ENCODE peak calls at places on chromosome 20, in eight cellular contexts. One of them, this sample, is unnamed.
A peak's percentile ranks its signal among the peaks of the same experiment; 100 is the strongest.

GRCh38 chr20:37945034-37945660 is 42.2 kb downstream of the VSTM2L start:
- DNase-seq in stomach: peak; percentile 24
- DNase-seq in PC-3: no peak
- DNase-seq in endodermal cell: peak; percentile 43
- DNase-seq in lung: no peak
- DNase-seq in endothelial cell of umbilical vein: no peak
- DNase-seq in CD8-positive, alpha-beta memory T cell: no peak
- DNase-seq in sigmoid colon: no peak
- DNase-seq in this sample: no peak

GRCh38 chr20:25321262-25321831 is 69.3 kb downstream of the ABHD12 start:
- DNase-seq in stomach: no peak
- DNase-seq in PC-3: no peak
- DNase-seq in endodermal cell: peak; percentile 29
- DNase-seq in lung: no peak
- DNase-seq in endothelial cell of umbilical vein: no peak
- DNase-seq in CD8-positive, alpha-beta memory T cell: no peak
- DNase-seq in sigmoid colon: peak; percentile 44
- DNase-seq in this sample: peak; percentile 15

GRCh38 chr20:44370639-44371218 is 15.2 kb downstream of the HNF4A start:
- DNase-seq in stomach: peak; percentile 69
- DNase-seq in PC-3: peak; percentile 41
- DNase-seq in endodermal cell: peak; percentile 84
- DNase-seq in lung: no peak
- DNase-seq in endothelial cell of umbilical vein: no peak
- DNase-seq in CD8-positive, alpha-beta memory T cell: no peak
- DNase-seq in sigmoid colon: no peak
- DNase-seq in this sample: no peak

GRCh38 chr20:63354636-63355385 is 6.3 kb downstream of the CHRNA4 start:
- DNase-seq in stomach: no peak
- DNase-seq in PC-3: no peak
- DNase-seq in endodermal cell: no peak
- DNase-seq in lung: no peak
- DNase-seq in endothelial cell of umbilical vein: no peak
- DNase-seq in CD8-positive, alpha-beta memory T cell: no peak
- DNase-seq in sigmoid colon: no peak
- DNase-seq in this sample: no peak

GRCh38 chr20:4813076-4813838 is 91.5 kb downstream of the PRND start:
- DNase-seq in stomach: no peak
- DNase-seq in PC-3: no peak
- DNase-seq in endodermal cell: no peak
- DNase-seq in lung: no peak
- DNase-seq in endothelial cell of umbilical vein: peak; percentile 40
- DNase-seq in CD8-positive, alpha-beta memory T cell: peak; percentile 12
- DNase-seq in sigmoid colon: peak; percentile 68
- DNase-seq in this sample: no peak

GRCh38 chr20:11159728-11160127 is 485.9 kb upstream of the JAG1 start:
- DNase-seq in stomach: no peak
- DNase-seq in PC-3: no peak
- DNase-seq in endodermal cell: no peak
- DNase-seq in lung: no peak
- DNase-seq in endothelial cell of umbilical vein: peak; percentile 72
- DNase-seq in CD8-positive, alpha-beta memory T cell: no peak
- DNase-seq in sigmoid colon: peak; percentile 64
- DNase-seq in this sample: peak; percentile 40

GRCh38 chr20:36050436-36051317 is 82.3 kb downstream of the CNBD2 start:
- DNase-seq in stomach: peak; percentile 93
- DNase-seq in PC-3: peak; percentile 87
- DNase-seq in endodermal cell: peak; percentile 92
- DNase-seq in lung: peak; percentile 95
- DNase-seq in endothelial cell of umbilical vein: peak; percentile 74
- DNase-seq in CD8-positive, alpha-beta memory T cell: peak; percentile 85
- DNase-seq in sigmoid colon: peak; percentile 96
- DNase-seq in this sample: peak; percentile 89

GRCh38 chr20:46954490-46955038 is 59.9 kb downstream of the EYA2 start:
- DNase-seq in stomach: no peak
- DNase-seq in PC-3: peak; percentile 86
- DNase-seq in endodermal cell: no peak
- DNase-seq in lung: no peak
- DNase-seq in endothelial cell of umbilical vein: no peak
- DNase-seq in CD8-positive, alpha-beta memory T cell: no peak
- DNase-seq in sigmoid colon: peak; percentile 32
- DNase-seq in this sample: peak; percentile 90

GRCh38 chr20:39661833-39662232 is 699.7 kb downstream of the DHX35 start:
- DNase-seq in stomach: no peak
- DNase-seq in PC-3: no peak
- DNase-seq in endodermal cell: no peak
- DNase-seq in lung: no peak
- DNase-seq in endothelial cell of umbilical vein: peak; percentile 7
- DNase-seq in CD8-positive, alpha-beta memory T cell: no peak
- DNase-seq in sigmoid colon: no peak
- DNase-seq in this sample: peak; percentile 66

DNA sequence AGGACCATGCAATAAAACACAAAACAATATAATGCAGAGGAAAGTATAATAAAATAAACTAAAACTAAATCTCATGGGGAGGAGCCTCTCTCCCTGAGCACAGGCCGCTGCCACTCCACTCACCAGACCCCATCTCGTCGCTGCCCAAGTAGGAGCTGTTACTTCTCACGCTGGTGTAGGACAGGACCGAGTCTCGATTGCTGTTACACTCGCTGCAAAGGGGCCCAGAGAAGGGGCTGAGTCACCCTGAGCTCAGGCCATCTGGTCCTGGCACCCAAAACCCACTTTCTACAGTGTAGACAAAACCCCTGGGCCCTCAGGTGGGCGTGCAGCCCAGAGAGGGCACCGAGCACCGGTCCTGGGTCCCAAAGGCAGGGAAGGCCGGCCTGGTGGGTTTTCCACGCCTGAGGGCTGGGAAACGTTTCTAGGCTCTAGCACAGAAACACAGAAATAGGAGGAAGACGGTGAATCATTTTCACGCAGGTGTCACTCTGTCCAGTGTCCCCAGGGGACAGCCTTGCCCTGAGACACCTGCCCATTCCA is 183.4 kb downstream of the PREX1 start:
- DNase-seq in stomach: no peak
- DNase-seq in PC-3: no peak
- DNase-seq in endodermal cell: no peak
- DNase-seq in lung: no peak
- DNase-seq in endothelial cell of umbilical vein: no peak
- DNase-seq in CD8-positive, alpha-beta memory T cell: no peak
- DNase-seq in sigmoid colon: no peak
- DNase-seq in this sample: no peak
- H3K36me3 ChIP-seq in stomach: peaks cover 22% of the 10 kb centered on the region
- H3K36me3 ChIP-seq in PC-3: no peaks in the 10 kb centered on the region
- H3K36me3 ChIP-seq in endodermal cell: peaks cover 75% of the 10 kb centered on the region
- H3K36me3 ChIP-seq in lung: peaks cover 48% of the 10 kb centered on the region
- H3K36me3 ChIP-seq in endothelial cell of umbilical vein: peaks cover 23% of the 10 kb centered on the region
- H3K36me3 ChIP-seq in CD8-positive, alpha-beta memory T cell: peaks cover 29% of the 10 kb centered on the region
- H3K36me3 ChIP-seq in sigmoid colon: peaks cover 17% of the 10 kb centered on the region
- H3K36me3 ChIP-seq in this sample: no peaks in the 10 kb centered on the region

GRCh38 chr20:49247792-49248191 is 28.6 kb downstream of the DDX27 start:
- DNase-seq in stomach: no peak
- DNase-seq in PC-3: no peak
- DNase-seq in endodermal cell: no peak
- DNase-seq in lung: no peak
- DNase-seq in endothelial cell of umbilical vein: peak; percentile 80
- DNase-seq in CD8-positive, alpha-beta memory T cell: no peak
- DNase-seq in sigmoid colon: no peak
- DNase-seq in this sample: no peak
- H3K36me3 ChIP-seq in stomach: peaks cover 70% of the 10 kb centered on the region
- H3K36me3 ChIP-seq in PC-3: peaks cover 75% of the 10 kb centered on the region
- H3K36me3 ChIP-seq in endodermal cell: peaks cover 96% of the 10 kb centered on the region
- H3K36me3 ChIP-seq in lung: peaks cover 61% of the 10 kb centered on the region
- H3K36me3 ChIP-seq in endothelial cell of umbilical vein: peaks cover 29% of the 10 kb centered on the region
- H3K36me3 ChIP-seq in CD8-positive, alpha-beta memory T cell: peaks cover 56% of the 10 kb centered on the region
- H3K36me3 ChIP-seq in sigmoid colon: peaks cover 100% of the 10 kb centered on the region
- H3K36me3 ChIP-seq in this sample: peaks cover 50% of the 10 kb centered on the region

GRCh38 chr20:32152421-32153155 is 43.1 kb downstream of the TM9SF4 start:
- DNase-seq in stomach: no peak
- DNase-seq in PC-3: no peak
- DNase-seq in endodermal cell: peak; percentile 58
- DNase-seq in lung: no peak
- DNase-seq in endothelial cell of umbilical vein: peak; percentile 52
- DNase-seq in CD8-positive, alpha-beta memory T cell: no peak
- DNase-seq in sigmoid colon: peak; percentile 37
- DNase-seq in this sample: no peak
- H3K36me3 ChIP-seq in stomach: peaks cover 39% of the 10 kb centered on the region
- H3K36me3 ChIP-seq in PC-3: peaks cover 30% of the 10 kb centered on the region
- H3K36me3 ChIP-seq in endodermal cell: peaks cover 62% of the 10 kb centered on the region
- H3K36me3 ChIP-seq in lung: peaks cover 33% of the 10 kb centered on the region
- H3K36me3 ChIP-seq in endothelial cell of umbilical vein: peaks cover 2% of the 10 kb centered on the region
- H3K36me3 ChIP-seq in CD8-positive, alpha-beta memory T cell: peaks cover 30% of the 10 kb centered on the region
- H3K36me3 ChIP-seq in sigmoid colon: peaks cover 82% of the 10 kb centered on the region
- H3K36me3 ChIP-seq in this sample: peaks cover 27% of the 10 kb centered on the region

DNA sequence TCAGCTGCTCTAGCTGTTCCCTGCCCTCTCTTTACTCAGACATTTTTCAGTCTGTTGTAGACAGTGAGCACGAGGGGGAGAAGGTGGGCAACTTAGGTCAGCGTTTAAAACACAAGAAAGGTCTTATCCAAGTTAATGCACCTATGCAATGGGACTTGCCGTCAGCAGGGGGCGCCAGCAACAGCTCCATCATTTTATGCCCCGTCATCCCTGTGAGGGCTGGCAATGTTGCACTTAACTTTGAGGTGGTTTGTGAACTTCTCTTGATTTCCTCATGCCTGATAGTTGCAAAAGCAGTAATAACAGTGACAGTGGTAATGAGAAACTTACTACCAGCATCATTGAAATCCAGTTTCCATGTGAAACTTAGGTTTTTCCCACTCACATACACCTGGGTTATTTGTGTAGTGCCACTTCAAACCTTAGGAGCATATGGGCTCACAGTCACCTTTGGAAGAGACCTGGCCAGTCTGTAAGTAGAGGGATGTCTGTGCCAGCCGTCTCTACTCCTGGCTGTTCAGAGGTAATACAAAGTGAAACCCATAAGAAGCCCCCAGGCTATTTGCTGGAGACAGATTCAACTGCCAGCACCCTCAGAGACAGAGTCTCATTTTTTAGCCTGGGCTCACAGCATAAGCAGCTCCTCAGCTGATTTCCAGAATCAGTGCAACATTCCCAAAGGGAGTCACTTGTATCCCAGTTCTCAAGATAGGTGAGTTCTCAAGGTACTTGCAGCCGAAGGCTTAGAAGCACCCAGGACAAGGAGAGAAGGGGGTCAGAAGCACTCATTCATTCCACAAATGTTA is 44.8 kb upstream of the ID1 start:
- DNase-seq in stomach: peak; percentile 73
- DNase-seq in PC-3: peak; percentile 69
- DNase-seq in endodermal cell: peak; percentile 91
- DNase-seq in lung: peak; percentile 78
- DNase-seq in endothelial cell of umbilical vein: peak; percentile 79
- DNase-seq in CD8-positive, alpha-beta memory T cell: peak; percentile 72
- DNase-seq in sigmoid colon: peak; percentile 81
- DNase-seq in this sample: peak; percentile 95
- H3K36me3 ChIP-seq in stomach: peaks cover 29% of the 10 kb centered on the region
- H3K36me3 ChIP-seq in PC-3: peaks cover 41% of the 10 kb centered on the region
- H3K36me3 ChIP-seq in endodermal cell: peaks cover 59% of the 10 kb centered on the region
- H3K36me3 ChIP-seq in lung: peaks cover 33% of the 10 kb centered on the region
- H3K36me3 ChIP-seq in endothelial cell of umbilical vein: peaks cover 11% of the 10 kb centered on the region
- H3K36me3 ChIP-seq in CD8-positive, alpha-beta memory T cell: peaks cover 31% of the 10 kb centered on the region
- H3K36me3 ChIP-seq in sigmoid colon: peaks cover 68% of the 10 kb centered on the region
- H3K36me3 ChIP-seq in this sample: peaks cover 25% of the 10 kb centered on the region

GRCh38 chr20:3192226-3193015 is 12.1 kb downstream of the DDRGK1 start:
- DNase-seq in stomach: no peak
- DNase-seq in PC-3: no peak
- DNase-seq in endodermal cell: no peak
- DNase-seq in lung: no peak
- DNase-seq in endothelial cell of umbilical vein: no peak
- DNase-seq in CD8-positive, alpha-beta memory T cell: no peak
- DNase-seq in sigmoid colon: no peak
- DNase-seq in this sample: no peak
- H3K36me3 ChIP-seq in stomach: peaks cover 59% of the 10 kb centered on the region
- H3K36me3 ChIP-seq in PC-3: peaks cover 58% of the 10 kb centered on the region
- H3K36me3 ChIP-seq in endodermal cell: peaks cover 67% of the 10 kb centered on the region
- H3K36me3 ChIP-seq in lung: peaks cover 57% of the 10 kb centered on the region
- H3K36me3 ChIP-seq in endothelial cell of umbilical vein: peaks cover 17% of the 10 kb centered on the region
- H3K36me3 ChIP-seq in CD8-positive, alpha-beta memory T cell: peaks cover 27% of the 10 kb centered on the region
- H3K36me3 ChIP-seq in sigmoid colon: peaks cover 82% of the 10 kb centered on the region
- H3K36me3 ChIP-seq in this sample: peaks cover 7% of the 10 kb centered on the region

GRCh38 chr20:59753836-59754235 is 149.5 kb downstream of the PHACTR3 start:
- DNase-seq in stomach: no peak
- DNase-seq in PC-3: no peak
- DNase-seq in endodermal cell: no peak
- DNase-seq in lung: no peak
- DNase-seq in endothelial cell of umbilical vein: no peak
- DNase-seq in CD8-positive, alpha-beta memory T cell: no peak
- DNase-seq in sigmoid colon: no peak
- DNase-seq in this sample: no peak

GRCh38 chr20:59754551-59754950 is 150.2 kb downstream of the PHACTR3 start:
- DNase-seq in stomach: no peak
- DNase-seq in PC-3: no peak
- DNase-seq in endodermal cell: no peak
- DNase-seq in lung: no peak
- DNase-seq in endothelial cell of umbilical vein: no peak
- DNase-seq in CD8-positive, alpha-beta memory T cell: no peak
- DNase-seq in sigmoid colon: no peak
- DNase-seq in this sample: no peak

GRCh38 chr20:59751075-59751711 is 146.9 kb downstream of the PHACTR3 start:
- DNase-seq in stomach: peak; percentile 60
- DNase-seq in PC-3: peak; percentile 73
- DNase-seq in endodermal cell: peak; percentile 95
- DNase-seq in lung: peak; percentile 58
- DNase-seq in endothelial cell of umbilical vein: no peak
- DNase-seq in CD8-positive, alpha-beta memory T cell: no peak
- DNase-seq in sigmoid colon: peak; percentile 77
- DNase-seq in this sample: peak; percentile 87

GRCh38 chr20:59752101-59752586 is 147.8 kb downstream of the PHACTR3 start:
- DNase-seq in stomach: no peak
- DNase-seq in PC-3: no peak
- DNase-seq in endodermal cell: no peak
- DNase-seq in lung: peak; percentile 34
- DNase-seq in endothelial cell of umbilical vein: no peak
- DNase-seq in CD8-positive, alpha-beta memory T cell: no peak
- DNase-seq in sigmoid colon: no peak
- DNase-seq in this sample: no peak

GRCh38 chr20:59752704-59753460 is 148.5 kb downstream of the PHACTR3 start:
- DNase-seq in stomach: no peak
- DNase-seq in PC-3: no peak
- DNase-seq in endodermal cell: no peak
- DNase-seq in lung: no peak
- DNase-seq in endothelial cell of umbilical vein: no peak
- DNase-seq in CD8-positive, alpha-beta memory T cell: no peak
- DNase-seq in sigmoid colon: no peak
- DNase-seq in this sample: peak; percentile 15
- H3K36me3 ChIP-seq in stomach: no peaks in the 10 kb centered on the region
- H3K36me3 ChIP-seq in PC-3: no peaks in the 10 kb centered on the region
- H3K36me3 ChIP-seq in endodermal cell: no peaks in the 10 kb centered on the region
- H3K36me3 ChIP-seq in lung: no peaks in the 10 kb centered on the region
- H3K36me3 ChIP-seq in endothelial cell of umbilical vein: no peaks in the 10 kb centered on the region
- H3K36me3 ChIP-seq in CD8-positive, alpha-beta memory T cell: no peaks in the 10 kb centered on the region
- H3K36me3 ChIP-seq in sigmoid colon: no peaks in the 10 kb centered on the region
- H3K36me3 ChIP-seq in this sample: no peaks in the 10 kb centered on the region

This sample was measured in GM23248.